ENCODE peak calls at places on chromosomes 11 and 22, in eight cellular contexts. N is stimulated activated naive B cell treated with anti-CD40 and anti-IgM and Interleukin-4, amounts not matched to agents 10 μg/mL and 1 μg/mL and 100 μg/mL, for 72 hours; T is head of caudate nucleus; F is stimulated activated CD4-positive, alpha-beta T cell treated with anti-CD3 and anti-CD28 coated beads, Interleukin-2, amount 100 ng/mL, for 24 hours; E is GOT3; A is HFF-Myc; J is non-pigmented ciliary epithelial cell; M is astrocyte of the spinal cord. I is an unnamed sample.

GRCh38 chr11:128871165-128871564 is 4.1 kb upstream of the KCNJ1 start:
- DNase-seq in M (no peak), N (no peak), A (no peak), J (no peak), T (no peak), F (no peak), E (no peak), I (no peak)

GRCh38 chr11:43962383-43962969 is 20.0 kb downstream of the C11orf96 start:
- DNase-seq in F (no peak), M (no peak), T (no peak), A (no peak), E (no peak), N (no peak), J (no peak), I (no peak)

GRCh38 chr11:65436412-65437032 is 13.9 kb downstream of the NEAT1 start:
- DNase-seq in M (peak), E (no peak), T (no peak), A (no peak), F (no peak), N (no peak), J (no peak), I (no peak)

GRCh38 chr11:7561562-7561961 is 47.8 kb downstream of the PPFIBP2 start:
- DNase-seq in M (no peak), T (no peak), N (no peak), A (no peak), E (no peak), J (no peak), F (no peak), I (no peak)

GRCh38 chr22:31084811-31085492 is 3.8 kb downstream of the SMTN start:
- DNase-seq in E (peak), M (peak), T (peak), N (peak), A (no peak), F (peak), J (no peak), I (no peak)

GRCh38 chr11:66973956-66974585 is 1.0 kb upstream of the C11orf86 start:
- DNase-seq in F (no peak), A (no peak), N (no peak), J (no peak), T (no peak), M (no peak), E (no peak), I (no peak)

GRCh38 chr11:76787911-76788596 is 4.9 kb downstream of the TSKU start:
- DNase-seq in F (no peak), M (peak), E (no peak), T (no peak), J (peak), A (no peak), N (no peak), I (no peak)

GRCh38 chr11:59779487-59779886 is 24.3 kb downstream of the STX3 start:
- DNase-seq in J (no peak), A (no peak), N (no peak), F (no peak), T (no peak), E (no peak), M (no peak), I (no peak)

GRCh38 chr22:42895087-42895486 is 38.0 kb upstream of the ARFGAP3 start:
- DNase-seq in M (no peak), E (no peak), F (no peak), T (no peak), A (no peak), N (peak), J (no peak), I (no peak)

GRCh38 chr11:9078113-9079041 is 13.0 kb downstream of the SCUBE2 start:
- DNase-seq in J (no peak), N (no peak), T (no peak), F (no peak), M (no peak), E (no peak), A (no peak), I (no peak)

GRCh38 chr11:57330029-57330428 is 5.3 kb upstream of the TNKS1BP1 start:
- DNase-seq in F (no peak), M (no peak), A (no peak), N (no peak), T (no peak), J (no peak), E (no peak), I (no peak)

GRCh38 chr22:20238567-20239062 is 29.5 kb downstream of the RTN4R start:
- DNase-seq in T (peak), E (no peak), J (no peak), M (no peak), F (peak), A (no peak), N (peak), I (peak)

GRCh38 chr11:69694781-69695180 is 9.0 kb downstream of the FGF19 start:
- DNase-seq in N (no peak), A (no peak), T (no peak), J (no peak), F (no peak), E (no peak), M (no peak), I (no peak)

GRCh38 chr22:47593911-47594311 is 831.5 kb downstream of the TBC1D22A start:
- DNase-seq in E (no peak), N (no peak), A (no peak), J (no peak), M (no peak), F (no peak), T (no peak), I (no peak)

GRCh38 chr11:19027829-19028595 is 32.5 kb downstream of the MRGPRX2 start:
- DNase-seq in J (peak), M (peak), F (no peak), N (no peak), T (no peak), A (peak), E (no peak), I (no peak)

GRCh38 chr22:38215156-38216038 is 13.6 kb downstream of the MAFF start:
- DNase-seq in J (no peak), E (no peak), T (no peak), N (no peak), A (no peak), F (no peak), M (no peak), I (no peak)

I was measured in NCI-H446.